ENCODE peak calls at places on chromosomes 16 and 17, in four cellular contexts. R is HL-60, X is heart left ventricle, A is left lung. L is an unnamed sample.
A peak's percentile ranks its signal among the peaks of the same experiment; 100 is the strongest.

GRCh38 chr16:2213817-2214720 is 571 bp downstream of the PGP start:
- DNase-seq in R (peak; percentile 65), X (no peak), A (peak; percentile 82), L (no peak)

GRCh38 chr16:69942099-69942491 is 9.0 kb upstream of the CLEC18A start:
- DNase-seq in R (no peak), X (no peak), A (no peak), L (no peak)

GRCh38 chr17:19322861-19323260 is 39.7 kb downstream of the B9D1 start:
- DNase-seq in R (no peak), X (no peak), A (no peak), L (no peak)

GRCh38 chr16:73054732-73055481 is 7.0 kb upstream of the ZFHX3 start:
- DNase-seq in R (no peak), X (no peak), A (no peak), L (no peak)

GRCh38 chr16:15701975-15702970 is 52.2 kb downstream of the NDE1 start:
- DNase-seq in R (no peak), X (no peak), A (peak; percentile 13), L (no peak)

GRCh38 chr17:27430882-27431491 is 25.3 kb upstream of the KSR1 start:
- DNase-seq in R (no peak), X (no peak), A (no peak), L (no peak)

GRCh38 chr17:38511126-38512108 is 83.2 kb downstream of the ARHGAP23 start:
- DNase-seq in R (no peak), X (no peak), A (peak; percentile 44), L (no peak)

GRCh38 chr17:74550602-74551001 is 4.7 kb upstream of the CD300C start:
- DNase-seq in R (no peak), X (no peak), A (no peak), L (no peak)

GRCh38 chr16:10972108-10972955 is 28.0 kb downstream of the CLEC16A start:
- DNase-seq in R (no peak), X (no peak), A (no peak), L (no peak)

GRCh38 chr17:41725134-41725533 is 9.3 kb downstream of the HAP1 start:
- DNase-seq in R (no peak), X (no peak), A (no peak), L (no peak)

GRCh38 chr17:67359960-67360817 is 6.2 kb downstream of the PSMD12 start:
- DNase-seq in R (no peak), X (no peak), A (no peak), L (no peak)

GRCh38 chr17:260031-260791 is 78.8 kb upstream of the DOC2B start:
- DNase-seq in R (no peak), X (no peak), A (no peak), L (no peak)

GRCh38 chr16:70747703-70748631 is 53.0 kb downstream of the VAC14 start:
- DNase-seq in R (no peak), X (peak; percentile 32), A (peak; percentile 70), L (no peak)

GRCh38 chr17:80219013-80219776 is 938 bp downstream of the SGSH start:
- DNase-seq in R (peak; percentile 90), X (peak; percentile 86), A (peak; percentile 90), L (peak; percentile 72)

GRCh38 chr16:6929868-6930267 is 402.8 kb upstream of the RBFOX1 start:
- DNase-seq in R (no peak), X (no peak), A (no peak), L (no peak)

GRCh38 chr17:10512856-10513255 is 5.5 kb downstream of the MYH1 start:
- DNase-seq in R (no peak), X (no peak), A (no peak), L (no peak)

GRCh38 chr16:30656974-30657865 is 1.0 kb upstream of the FBRS start:
- DNase-seq in R (no peak), X (no peak), A (no peak), L (no peak)

GRCh38 chr17:48541574-48542113 is 3.3 kb downstream of the HOXB2 start:
- DNase-seq in R (no peak), X (peak; percentile 83), A (peak; percentile 64), L (no peak)

GRCh38 chr16:15782573-15783365 is 74.1 kb downstream of the MYH11 start:
- DNase-seq in R (no peak), X (no peak), A (no peak), L (no peak)

GRCh38 chr17:81221842-81222619 is 734 bp downstream of the CEP131 start:
- DNase-seq in R (no peak), X (no peak), A (peak; percentile 68), L (no peak)
- H3K4me3 ChIP-seq in R (peak overlapping the region; percentile 71), X (peak overlapping the region; percentile 96), A (peak overlapping the region; percentile 75), L (peak overlapping the region; percentile 80)

GRCh38 chr16:58306327-58306726 is 11.5 kb upstream of the PRSS54 start:
- DNase-seq in R (no peak), X (no peak), A (no peak), L (peak; percentile 19)
- TF ChIP-seq CTCF in R (peak; percentile 10), X (peak; percentile 28), A (peak; percentile 31), L (peak; percentile 63)

DNA sequence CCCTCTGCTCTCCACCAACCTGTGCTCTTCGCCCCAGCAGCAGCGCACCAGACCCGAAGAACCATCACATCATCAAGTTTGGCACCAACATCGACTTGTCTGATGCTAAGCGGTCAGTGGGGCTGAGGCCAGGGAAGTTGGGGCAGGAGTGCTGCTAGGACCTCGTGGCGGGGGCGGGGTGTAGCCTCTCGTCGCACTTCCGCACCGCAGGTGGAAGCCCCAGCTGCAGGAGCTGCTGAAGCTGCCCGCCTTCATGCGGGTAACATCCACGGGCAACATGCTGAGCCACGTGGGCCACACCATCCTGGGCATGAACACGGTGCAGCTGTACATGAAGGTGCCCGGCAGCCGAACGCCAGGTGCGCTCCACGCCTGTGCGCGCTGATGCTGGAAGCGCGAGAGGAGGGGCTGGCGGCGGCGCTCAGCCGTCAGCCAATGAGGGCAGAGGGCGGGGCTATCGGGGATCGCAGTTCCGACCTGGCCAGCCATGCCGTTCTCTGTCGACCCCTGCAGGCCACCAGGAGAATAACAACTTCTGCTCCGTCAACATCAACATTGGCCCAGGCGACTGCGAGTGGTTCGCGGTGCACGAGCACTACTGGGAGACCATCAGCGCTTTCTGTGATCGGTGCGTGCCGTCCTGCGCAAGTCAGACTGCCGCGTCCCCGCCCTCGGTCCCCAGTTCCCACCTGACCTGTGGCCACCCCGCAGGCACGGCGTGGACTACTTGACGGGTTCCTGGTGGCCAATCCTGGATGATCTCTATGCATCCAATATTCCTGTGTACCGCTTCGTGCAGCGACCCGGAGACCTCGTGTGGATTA is 3.2 kb upstream of the TMEM88 start:
- DNase-seq in R (no peak), X (peak; percentile 95), A (peak; percentile 97), L (peak; percentile 75)
- H3K4me3 ChIP-seq in R (peak overlapping the region; percentile 23), X (no peak overlapping the region), A (peak overlapping the region; percentile 7), L (peak overlapping the region; percentile 53)

GRCh38 chr17:7502987-7503386 is 18.8 kb downstream of the POLR2A start:
- DNase-seq in R (no peak), X (no peak), A (no peak), L (no peak)
- TF ChIP-seq CTCF in R (no peak), X (no peak), A (no peak), L (peak; percentile 28)

DNA sequence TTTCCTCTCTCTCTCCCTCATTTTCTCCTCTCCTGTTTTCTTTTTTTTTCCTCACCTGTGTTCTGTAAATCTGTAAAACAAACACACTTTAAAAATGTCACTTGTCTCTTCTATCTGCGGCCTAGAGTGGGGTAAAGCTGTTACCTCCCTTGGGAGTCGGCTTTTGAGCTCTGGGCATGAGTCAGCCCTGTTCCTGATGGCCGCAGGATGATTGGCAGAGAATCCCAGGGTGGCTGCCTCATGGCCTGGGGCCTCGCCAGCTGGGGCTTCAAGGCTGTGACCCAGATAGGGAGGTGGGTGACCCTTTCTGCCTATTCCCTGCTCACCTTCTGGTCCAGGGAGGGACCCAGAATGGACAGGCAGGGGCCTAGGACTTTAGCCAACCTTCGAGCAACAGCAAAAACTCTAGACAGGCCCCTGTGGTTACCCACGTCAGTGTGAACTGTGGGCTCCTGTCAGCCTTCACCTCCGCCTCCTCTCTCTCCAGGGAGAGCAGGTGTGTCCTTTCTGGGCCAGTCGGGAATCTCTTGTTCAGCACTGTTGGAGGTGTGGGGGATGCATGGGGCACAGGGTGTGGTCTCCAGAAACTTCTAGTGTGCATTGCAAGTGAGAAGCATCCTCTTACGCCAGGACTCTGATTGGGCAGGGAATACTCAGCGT is 87.4 kb downstream of the RAP1GAP2 start:
- DNase-seq in R (no peak), X (no peak), A (no peak), L (no peak)
- H3K4me3 ChIP-seq in R (no peak overlapping the region), X (no peak overlapping the region), A (no peak overlapping the region), L (no peak overlapping the region)

GRCh38 chr17:7014995-7015586 is 2.7 kb downstream of the RNASEK start:
- DNase-seq in R (no peak), X (no peak), A (no peak), L (no peak)
- TF ChIP-seq CTCF in R (no peak), X (peak; percentile 9), A (peak; percentile 51), L (no peak)

GRCh38 chr16:9328386-9328785 is 236.9 kb downstream of the HAPSTR1 start:
- DNase-seq in R (no peak), X (no peak), A (no peak), L (no peak)
- H3K4me3 ChIP-seq in R (no peak overlapping the region), X (no peak overlapping the region), A (no peak overlapping the region), L (no peak overlapping the region)

DNA sequence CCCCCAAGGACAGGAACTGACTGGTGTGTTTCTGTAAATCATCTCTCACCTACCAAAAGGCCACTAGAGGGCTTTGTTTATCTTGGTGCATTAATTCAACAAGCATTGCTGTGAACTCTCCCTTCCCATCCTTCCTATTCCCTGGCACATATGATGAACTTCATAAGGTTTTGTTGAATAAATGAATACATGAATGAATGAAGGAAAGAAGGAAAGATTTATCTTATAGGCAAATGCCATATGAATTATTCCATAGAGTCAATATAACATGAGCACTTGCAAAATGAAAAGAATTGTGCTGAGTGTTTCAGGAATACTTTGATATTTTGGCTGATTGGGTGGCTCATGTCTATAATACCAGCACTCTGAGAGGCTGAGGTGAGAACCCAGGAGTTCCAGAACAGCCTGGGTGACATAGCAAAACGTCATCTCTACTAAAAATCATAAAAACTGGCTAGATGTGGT is 4.3 kb downstream of the SPDYE4 start:
- DNase-seq in R (no peak), X (no peak), A (no peak), L (no peak)
- TF ChIP-seq CTCF in R (no peak), X (no peak), A (peak; percentile 8), L (peak; percentile 58)

DNA sequence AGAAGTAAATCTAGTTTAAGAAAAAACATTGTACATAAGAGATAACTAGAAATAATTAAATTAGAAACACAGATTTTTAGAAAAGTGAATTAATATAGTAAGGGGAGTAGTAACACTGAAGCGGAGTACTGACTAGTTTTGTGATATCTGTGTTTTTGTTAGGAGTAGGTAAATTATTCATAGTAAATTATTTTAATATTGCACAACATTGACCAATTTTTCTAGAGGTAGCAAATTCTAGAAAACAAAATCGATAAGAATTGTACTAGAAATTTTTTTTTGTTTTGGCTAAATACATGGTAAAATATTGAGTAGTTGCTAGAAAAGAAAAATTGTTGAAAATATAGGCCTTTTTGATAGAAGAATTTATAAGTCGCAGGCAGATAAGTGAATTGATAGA is 156.5 kb downstream of the CHD9 start:
- DNase-seq in R (no peak), X (no peak), A (no peak), L (no peak)
- H3K4me3 ChIP-seq in R (peak overlapping the region; percentile 45), X (no peak overlapping the region), A (peak overlapping the region; percentile 37), L (no peak overlapping the region)

L was measured in GM12864.